ENCODE peak calls at places on chromosomes 12 and 14, in four cellular contexts. C is mucosa of gallbladder; F is naive thymus-derived CD4-positive, alpha-beta T cell; J is ecto neural progenitor cell. O is an unnamed sample.

GRCh38 chr12:28742791-28743190 is 406.3 kb upstream of the FAR2 start:
- DNase-seq in C (no peak), F (no peak), J (no peak), O (no peak)

GRCh38 chr14:72741836-72742681 is 151.8 kb downstream of the DPF3 start:
- DNase-seq in C (no peak), F (no peak), J (peak; percentile 39), O (no peak)

GRCh38 chr14:64918216-64918615 is 4.0 kb downstream of the CHURC1 start:
- DNase-seq in C (no peak), F (no peak), J (no peak), O (no peak)

GRCh38 chr14:92135269-92135668 is 13.5 kb downstream of the CPSF2 start:
- DNase-seq in C (no peak), F (peak; percentile 27), J (no peak), O (no peak)

GRCh38 chr14:94334837-94335236 is 11.7 kb upstream of the SERPINA6 start:
- DNase-seq in C (no peak), F (no peak), J (no peak), O (no peak)

GRCh38 chr14:104863923-104864266 is 1.2 kb upstream of the CEP170B start:
- DNase-seq in C (no peak), F (no peak), J (no peak), O (no peak)

GRCh38 chr12:54364413-54364812 is at the start of gene GPR84:
- DNase-seq in C (no peak), F (no peak), J (no peak), O (no peak)

GRCh38 chr14:32405856-32406255 is 76.8 kb downstream of the AKAP6 start:
- DNase-seq in C (no peak), F (no peak), J (no peak), O (no peak)

GRCh38 chr14:87745507-87746118 is 247.4 kb downstream of the GALC start:
- DNase-seq in C (no peak), F (no peak), J (peak; percentile 51), O (no peak)

GRCh38 chr12:57630891-57631433 is 2.0 kb downstream of the B4GALNT1 start:
- DNase-seq in C (peak; percentile 8), F (no peak), J (peak; percentile 54), O (no peak)

GRCh38 chr12:125193798-125194562 is 128.7 kb downstream of the AACS start:
- DNase-seq in C (no peak), F (no peak), J (no peak), O (no peak)

GRCh38 chr14:29925736-29926135 is 1.9 kb downstream of the PRKD1 start:
- DNase-seq in C (no peak), F (no peak), J (no peak), O (no peak)

GRCh38 chr12:99948380-99948779 is 36.4 kb downstream of the ANKS1B start:
- DNase-seq in C (no peak), F (no peak), J (no peak), O (no peak)

GRCh38 chr12:83537428-83538053 is 850.8 kb downstream of the TMTC2 start:
- DNase-seq in C (no peak), F (no peak), J (no peak), O (no peak)

GRCh38 chr14:65482769-65483438 is 70.4 kb downstream of the FUT8 start:
- DNase-seq in C (no peak), F (no peak), J (no peak), O (no peak)